ENCODE peak calls at places on chromosomes 3 and 15, in five cellular contexts. A is spleen, E is neural progenitor cell, T is psoas muscle, L is tibial nerve. P is an unnamed sample.
A peak's percentile ranks its signal among the peaks of the same experiment; 100 is the strongest.

GRCh38 chr3:42780892-42781700 is 8.0 kb upstream of the CCDC13 start:
- DNase-seq in L (no peak), T (no peak), E (peak; percentile 78), A (no peak), P (no peak)

GRCh38 chr15:33021806-33022389 is 172.6 kb downstream of the FMN1 start:
- DNase-seq in T (no peak), L (no peak), A (no peak), E (peak; percentile 70), P (no peak)

GRCh38 chr3:70621451-70621850 is 309.0 kb upstream of the MDFIC2 start:
- DNase-seq in T (no peak), E (no peak), L (no peak), A (no peak), P (no peak)

GRCh38 chr15:54566654-54567053 is 588.4 kb downstream of the UNC13C start:
- DNase-seq in L (no peak), A (no peak), T (no peak), E (no peak), P (no peak)

GRCh38 chr15:53716909-53717878 is 42.3 kb downstream of the WDR72 start:
- DNase-seq in L (no peak), T (no peak), A (no peak), E (peak; percentile 36), P (no peak)

GRCh38 chr3:15372918-15373317 is 40.5 kb upstream of the SH3BP5 start:
- DNase-seq in A (no peak), E (no peak), T (no peak), L (no peak), P (no peak)

GRCh38 chr3:124200336-124200901 is 208.5 kb upstream of the ROPN1 start:
- DNase-seq in A (no peak), T (no peak), L (no peak), E (no peak), P (no peak)

GRCh38 chr3:152466784-152467183 is 198.1 kb downstream of the MBNL1 start:
- DNase-seq in A (no peak), E (no peak), T (no peak), L (no peak), P (no peak)

GRCh38 chr15:58267026-58267425 is 128.8 kb downstream of the AQP9 start:
- DNase-seq in L (no peak), A (no peak), T (no peak), E (no peak), P (no peak)

GRCh38 chr3:169780738-169781137 is 7.5 kb downstream of the MYNN start:
- DNase-seq in L (no peak), E (no peak), T (no peak), A (no peak), P (no peak)

GRCh38 chr3:152305075-152305474 is 36.3 kb downstream of the MBNL1 start:
- DNase-seq in E (peak; percentile 41), T (no peak), L (no peak), A (no peak), P (no peak)

GRCh38 chr15:79978694-79979519 is 7.9 kb upstream of the BCL2A1 start:
- DNase-seq in L (no peak), E (no peak), T (no peak), A (peak; percentile 77), P (no peak)

GRCh38 chr15:53559364-53560253 is 199.9 kb downstream of the WDR72 start:
- DNase-seq in T (no peak), L (no peak), E (no peak), A (no peak), P (no peak)

GRCh38 chr15:68612979-68613740 is 34.4 kb downstream of the CORO2B start:
- DNase-seq in E (peak; percentile 32), L (no peak), T (no peak), A (no peak), P (no peak)

DNA sequence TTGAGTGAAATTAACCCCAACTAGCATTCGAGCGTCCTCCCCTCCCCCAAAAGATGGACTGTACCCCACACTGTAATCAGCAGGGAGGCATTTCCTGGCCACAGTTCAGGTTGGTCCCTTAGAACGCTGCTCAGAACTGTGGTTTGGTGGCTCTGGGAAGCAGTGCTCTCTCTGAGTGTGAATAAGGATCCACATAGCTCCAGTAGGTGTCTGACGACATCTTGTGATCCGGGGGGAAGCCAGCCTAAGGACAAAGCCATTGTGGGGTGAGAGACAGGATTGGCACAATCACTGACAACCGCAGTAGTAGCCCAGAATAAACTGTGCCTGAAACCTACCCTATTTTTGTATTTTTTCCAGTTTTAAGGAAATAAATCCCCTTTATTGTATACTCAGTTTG is 125.3 kb downstream of the IGF1R start:
- DNase-seq in T (no peak), A (no peak), E (peak; percentile 40), L (no peak), P (no peak)
- H3K4me1 ChIP-seq in T (peaks cover 15% of the 10 kb centered on the region), A (peaks cover 44% of the 10 kb centered on the region), E (peaks cover 40% of the 10 kb centered on the region), L (no peaks in the 10 kb centered on the region), P (peaks cover 3% of the 10 kb centered on the region)

DNA sequence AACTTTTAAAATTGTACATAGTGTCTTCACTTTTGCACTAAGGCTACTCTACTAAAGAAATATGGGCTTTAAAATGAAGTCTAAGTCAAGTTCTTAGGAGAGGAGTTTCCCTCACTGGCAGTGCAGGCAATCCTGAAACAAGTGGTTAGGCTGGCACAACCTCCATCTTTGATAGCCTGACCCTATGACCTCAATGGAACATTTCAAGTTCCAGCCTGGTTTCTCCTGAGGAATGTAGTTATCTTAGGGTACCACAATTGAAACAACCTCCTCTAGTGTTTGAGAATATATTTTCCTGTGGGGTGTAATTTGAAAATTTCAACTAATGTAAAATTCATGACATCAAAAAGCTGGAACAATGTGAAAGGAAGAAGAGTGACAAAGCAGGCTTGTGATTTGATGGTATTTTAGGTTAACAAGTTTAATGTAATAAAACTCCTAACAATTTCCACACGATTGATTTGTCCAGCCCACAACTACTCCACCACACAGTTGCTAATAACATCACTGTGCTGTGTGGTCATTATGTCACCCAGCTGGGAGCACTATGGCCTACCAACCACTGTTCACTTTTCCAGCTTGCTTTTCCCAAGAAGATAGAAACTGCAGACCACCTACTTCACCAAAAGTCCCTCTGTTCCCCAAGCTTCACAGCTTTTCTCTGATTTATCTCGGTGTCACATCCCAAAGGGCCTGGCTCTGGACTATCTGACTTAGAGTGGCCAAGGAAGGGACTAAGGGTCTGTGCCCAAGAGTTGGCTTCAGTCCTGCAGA is 1.8 kb downstream of the WWTR1 start:
- DNase-seq in E (no peak), L (no peak), A (no peak), T (no peak), P (no peak)
- H3K4me1 ChIP-seq in E (no peaks in the 10 kb centered on the region), L (no peaks in the 10 kb centered on the region), A (peaks cover 48% of the 10 kb centered on the region), T (peaks cover 26% of the 10 kb centered on the region), P (peaks cover 38% of the 10 kb centered on the region)

GRCh38 chr15:69887018-69887417 is 210.7 kb downstream of the TLE3 start:
- DNase-seq in A (no peak), L (no peak), E (no peak), T (no peak), P (no peak)

GRCh38 chr15:69887553-69887952 is 210.2 kb downstream of the TLE3 start:
- DNase-seq in T (no peak), L (no peak), A (no peak), E (no peak), P (no peak)

GRCh38 chr15:69883306-69883705 is 214.4 kb downstream of the TLE3 start:
- DNase-seq in T (no peak), A (no peak), E (no peak), L (no peak), P (no peak)

GRCh38 chr15:69888406-69888805 is 209.3 kb downstream of the TLE3 start:
- DNase-seq in A (no peak), E (no peak), L (no peak), T (no peak), P (no peak)

GRCh38 chr15:69885182-69886041 is 212.3 kb downstream of the TLE3 start:
- DNase-seq in T (no peak), L (no peak), E (peak; percentile 78), A (no peak), P (no peak)
- H3K4me1 ChIP-seq in T (no peaks in the 10 kb centered on the region), L (no peaks in the 10 kb centered on the region), E (peaks cover 16% of the 10 kb centered on the region), A (peaks cover 12% of the 10 kb centered on the region), P (no peaks in the 10 kb centered on the region)

GRCh38 chr3:105398407-105398806 is 31.7 kb downstream of the ALCAM start:
- DNase-seq in T (no peak), A (no peak), L (no peak), E (no peak), P (no peak)
- H3K4me1 ChIP-seq in T (no peaks in the 10 kb centered on the region), A (no peaks in the 10 kb centered on the region), L (no peaks in the 10 kb centered on the region), E (no peaks in the 10 kb centered on the region), P (no peaks in the 10 kb centered on the region)

DNA sequence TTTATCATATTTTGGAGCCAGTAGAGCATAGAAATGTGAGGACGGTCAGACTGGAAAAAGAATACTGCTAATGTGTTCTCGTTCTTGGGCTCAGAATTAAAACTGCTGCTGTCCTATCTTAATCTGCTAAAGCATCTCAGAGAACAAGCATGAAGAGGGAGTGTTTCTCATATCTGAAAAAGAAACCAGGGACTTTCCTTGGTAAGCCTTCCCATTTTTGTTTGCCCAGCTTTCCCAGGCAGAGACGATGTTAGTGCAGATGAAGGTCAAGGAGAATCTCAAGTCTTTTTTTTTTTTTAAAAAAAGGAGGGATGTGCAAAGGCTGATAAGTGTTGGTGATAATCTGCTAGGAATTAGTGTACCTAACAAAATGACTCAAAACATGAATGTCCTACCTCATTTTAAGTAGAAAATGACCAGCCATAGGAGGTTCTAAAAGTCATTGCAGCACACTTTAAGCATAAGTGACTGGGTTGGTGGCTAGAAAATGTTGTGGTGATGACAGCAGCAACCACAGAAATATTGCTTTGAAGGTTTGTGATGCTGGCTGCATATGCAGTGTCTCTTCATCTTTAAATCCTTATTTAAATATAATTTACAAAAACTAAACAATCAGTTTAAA is 55.1 kb downstream of the CMSS1 start:
- DNase-seq in L (no peak), A (no peak), E (no peak), T (no peak), P (no peak)
- H3K4me1 ChIP-seq in L (no peaks in the 10 kb centered on the region), A (peaks cover 35% of the 10 kb centered on the region), E (peaks cover 17% of the 10 kb centered on the region), T (peaks cover 55% of the 10 kb centered on the region), P (peaks cover 49% of the 10 kb centered on the region)

P was measured in gastrocnemius medialis.